ENCODE peak calls at places on chromosomes 5 and 9, in ten cellular contexts. U is breast epithelium, A is ovary, E is spleen, B is right lobe of liver, T is body of pancreas, L is tibial nerve, X is gastrocnemius medialis, R is IMR-90, W is HCT116. H is an unnamed sample. For H3K4me1 and H3K36me3, the result is how much of the 10 kb centered on the place peaks cover.

GRCh38 chr5:130316971-130317421 is 412.7 kb downstream of the CHSY3 start:
- DNase-seq in U (no peak), B (no peak), W (no peak), E (no peak), T (no peak), A (no peak), L (no peak), X (no peak), R (no peak), H (no peak)

GRCh38 chr5:134891473-134891872 is 13.5 kb upstream of the PCBD2 start:
- DNase-seq in E (no peak), R (no peak), L (no peak), T (no peak), U (no peak), W (no peak), X (no peak), B (no peak), A (no peak), H (no peak)

GRCh38 chr5:98753507-98753906 is 20.0 kb upstream of the RGMB start:
- DNase-seq in W (no peak), L (no peak), X (no peak), R (no peak), E (no peak), B (no peak), T (no peak), U (no peak), A (no peak), H (no peak)

GRCh38 chr9:70031141-70031545 is 12.5 kb upstream of the MAMDC2 start:
- DNase-seq in U (no peak), A (no peak), B (no peak), R (peak), W (peak), T (no peak), L (no peak), X (no peak), E (no peak), H (no peak)

GRCh38 chr5:52856564-52856963 is 68.8 kb downstream of the ITGA1 start:
- DNase-seq in E (no peak), A (no peak), L (no peak), W (no peak), T (no peak), R (peak), X (no peak), B (no peak), U (no peak), H (no peak)

GRCh38 chr5:178386532-178386931 is 153.9 kb upstream of the PHYKPL start:
- DNase-seq in W (no peak), B (no peak), U (peak), T (no peak), A (no peak), E (peak), L (no peak), X (no peak), R (no peak), H (no peak)

GRCh38 chr9:105760053-105760452 is 65.7 kb downstream of the TMEM38B start:
- DNase-seq in E (no peak), A (no peak), U (no peak), B (no peak), X (no peak), R (peak), T (no peak), W (peak), L (no peak), H (no peak)

GRCh38 chr5:178765753-178766300 is 35.4 kb upstream of the ZNF354A start:
- DNase-seq in X (no peak), A (no peak), R (no peak), E (no peak), T (no peak), B (no peak), U (no peak), W (no peak), L (no peak), H (no peak)

GRCh38 chr5:139481122-139481533 is 1.4 kb downstream of the STING1 start:
- DNase-seq in L (no peak), R (no peak), T (no peak), B (no peak), A (peak), W (no peak), E (peak), X (no peak), U (no peak), H (no peak)

DNA sequence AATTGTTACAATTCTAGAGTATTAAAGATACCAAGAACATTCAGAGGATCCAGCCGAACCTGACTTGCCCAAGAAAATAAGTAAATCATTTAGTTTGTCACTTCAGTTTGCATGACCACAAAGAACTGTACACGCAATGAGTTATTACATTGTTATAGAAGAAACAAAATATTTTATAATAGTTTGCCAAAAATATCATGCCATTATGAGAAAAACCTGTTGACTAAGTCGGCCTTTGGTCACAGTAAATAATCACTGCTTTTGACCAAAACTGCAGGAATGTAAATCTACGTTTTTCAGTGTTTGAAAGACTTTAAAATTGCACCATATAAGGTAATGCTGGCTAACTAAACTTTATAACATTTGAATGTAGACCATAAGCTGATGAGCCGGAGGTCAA is 27.9 kb downstream of the TRIO start:
- DNase-seq in U (no peak), A (no peak), X (no peak), R (peak), L (no peak), W (no peak), E (no peak), B (no peak), T (no peak), H (no peak)
- H3K4me1 ChIP-seq in U (under half), A (under half), X (half or more), R (under half), L (under half), W (half or more), E (under half), B (under half), T (under half), H (under half)

GRCh38 chr5:143214890-143215289 is 188.6 kb downstream of the NR3C1 start:
- DNase-seq in T (no peak), U (no peak), E (no peak), W (no peak), A (no peak), X (no peak), L (no peak), B (no peak), R (no peak), H (no peak)

GRCh38 chr5:143213231-143213850 is 190.1 kb downstream of the NR3C1 start:
- DNase-seq in U (no peak), X (no peak), R (peak), T (no peak), E (no peak), W (no peak), L (no peak), B (no peak), A (no peak), H (no peak)

GRCh38 chr5:143212261-143212660 is 191.2 kb downstream of the NR3C1 start:
- DNase-seq in W (no peak), U (no peak), T (no peak), R (no peak), L (no peak), A (no peak), B (no peak), E (no peak), X (no peak), H (no peak)

GRCh38 chr5:143214458-143214857 is 189.0 kb downstream of the NR3C1 start:
- DNase-seq in E (no peak), X (no peak), B (no peak), W (no peak), L (no peak), U (no peak), R (no peak), A (no peak), T (no peak), H (no peak)

DNA sequence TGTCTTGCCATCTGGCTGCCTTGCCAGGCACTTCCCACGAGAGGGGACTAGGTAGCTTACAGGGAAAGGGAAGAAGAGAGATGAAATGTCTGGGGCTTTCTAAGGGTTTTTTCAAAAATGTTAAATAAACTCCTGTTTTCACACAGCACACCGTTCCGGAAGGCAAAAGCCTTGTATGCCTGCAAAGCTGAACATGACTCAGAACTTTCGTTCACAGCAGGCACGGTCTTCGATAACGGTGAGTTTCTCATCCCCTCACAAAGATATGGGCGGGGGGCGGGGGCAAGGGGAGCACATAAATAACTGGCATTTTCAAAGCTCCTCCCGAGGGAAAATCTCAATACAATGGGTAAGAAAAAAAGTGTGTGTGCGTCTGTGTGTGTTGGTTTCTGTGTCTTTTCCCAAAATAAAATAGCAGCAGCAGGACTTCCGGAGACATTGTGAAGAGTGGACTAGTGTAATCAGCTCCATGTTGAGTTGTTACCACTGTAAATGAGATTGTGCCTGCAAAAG is 189.6 kb downstream of the NR3C1 start:
- DNase-seq in E (no peak), R (peak), W (no peak), A (no peak), X (no peak), T (no peak), B (no peak), U (no peak), L (no peak), H (no peak)
- TF ChIP-seq POLR2A in E (no peak), R (no peak), W (no peak), A (no peak), X (no peak), T (no peak), B (no peak), U (no peak), L (no peak), H (no peak)

DNA sequence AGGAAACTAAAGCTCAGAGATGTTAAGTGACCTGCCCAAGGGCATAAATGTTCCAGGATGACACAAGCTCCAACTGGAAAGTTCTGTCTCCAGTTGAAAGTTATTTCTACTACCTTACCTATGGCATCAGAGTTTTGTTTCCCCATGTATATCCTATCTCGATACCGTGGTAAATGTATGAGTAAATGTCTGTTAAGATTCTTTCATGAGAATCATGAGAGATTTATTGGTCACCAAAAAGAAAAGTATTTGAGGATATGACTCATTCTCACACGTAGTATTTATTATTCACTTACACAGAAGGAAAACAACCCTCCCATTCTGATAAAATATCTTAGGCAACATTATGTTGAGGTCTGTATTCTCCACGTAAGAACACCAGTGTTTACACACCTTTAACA is 11.1 kb upstream of the SHOC1 start:
- DNase-seq in R (peak), X (no peak), T (no peak), L (no peak), W (peak), U (no peak), E (no peak), A (no peak), B (no peak), H (no peak)
- H3K36me3 ChIP-seq in R (under half), X (under half), T (under half), L (under half), W (under half), U (under half), E (under half), A (under half), B (under half), H (under half)

DNA sequence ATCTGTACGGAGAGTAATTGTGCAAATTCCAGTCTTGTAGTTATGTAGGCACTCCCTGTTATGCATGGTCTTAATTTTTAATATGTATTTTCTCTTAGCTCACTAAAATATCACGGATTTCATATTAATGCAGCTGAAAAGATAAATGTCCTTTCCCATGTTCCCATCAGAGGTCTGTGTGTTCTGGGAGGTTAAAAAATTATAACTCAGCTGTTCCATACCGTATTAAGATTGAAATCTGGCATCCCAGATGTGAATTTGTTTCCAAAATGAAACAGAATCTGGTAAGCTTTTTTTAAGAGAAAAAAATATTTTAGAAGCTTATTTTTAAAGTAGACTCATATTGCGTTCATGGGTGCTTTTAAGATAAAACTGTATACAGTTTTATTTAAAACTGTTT is 44.3 kb downstream of the SEMA6A start:
- DNase-seq in X (no peak), U (no peak), R (no peak), E (no peak), A (no peak), W (no peak), T (no peak), L (no peak), B (no peak), H (no peak)
- H3K4me1 ChIP-seq in X (under half), U (under half), R (under half), E (under half), A (under half), W (under half), T (under half), L (under half), B (under half), H (half or more)

H was measured in adrenal gland.